ENCODE peak calls at places on chromosomes 7 and 10, in ten cellular contexts. One of them, this sample, is unnamed.

GRCh38 chr7:95547949-95548348 is 48.4 kb downstream of the PDK4 start:
- DNase-seq in right cardiac atrium: no peak
- DNase-seq in Karpas-422: no peak
- DNase-seq in esophagus squamous epithelium: no peak
- DNase-seq in CD8-positive, alpha-beta T cell: no peak
- DNase-seq in upper lobe of right lung: no peak
- DNase-seq in osteoblast: no peak
- DNase-seq in Peyer's patch: no peak
- DNase-seq in AG04450: no peak
- DNase-seq in stomach: no peak
- DNase-seq in this sample: no peak

GRCh38 chr7:151168022-151168786 is 710 bp upstream of the GBX1 start:
- DNase-seq in right cardiac atrium: peak; percentile 72
- DNase-seq in Karpas-422: no peak
- DNase-seq in esophagus squamous epithelium: no peak
- DNase-seq in CD8-positive, alpha-beta T cell: peak; percentile 50
- DNase-seq in upper lobe of right lung: peak; percentile 70
- DNase-seq in osteoblast: peak; percentile 94
- DNase-seq in Peyer's patch: peak; percentile 61
- DNase-seq in AG04450: no peak
- DNase-seq in stomach: peak; percentile 42
- DNase-seq in this sample: peak; percentile 17

GRCh38 chr7:27814054-27814453 is 74.1 kb downstream of the TAX1BP1 start:
- DNase-seq in right cardiac atrium: no peak
- DNase-seq in Karpas-422: no peak
- DNase-seq in esophagus squamous epithelium: no peak
- DNase-seq in CD8-positive, alpha-beta T cell: no peak
- DNase-seq in upper lobe of right lung: no peak
- DNase-seq in osteoblast: no peak
- DNase-seq in Peyer's patch: no peak
- DNase-seq in AG04450: no peak
- DNase-seq in stomach: no peak
- DNase-seq in this sample: no peak

GRCh38 chr7:151537818-151538561 is 18.3 kb upstream of the RHEB start:
- DNase-seq in right cardiac atrium: peak; percentile 63
- DNase-seq in Karpas-422: peak; percentile 67
- DNase-seq in esophagus squamous epithelium: no peak
- DNase-seq in CD8-positive, alpha-beta T cell: no peak
- DNase-seq in upper lobe of right lung: no peak
- DNase-seq in osteoblast: no peak
- DNase-seq in Peyer's patch: no peak
- DNase-seq in AG04450: no peak
- DNase-seq in stomach: no peak
- DNase-seq in this sample: no peak

GRCh38 chr7:144824360-144824759 is 11.5 kb downstream of the TPK1 start:
- DNase-seq in right cardiac atrium: no peak
- DNase-seq in Karpas-422: no peak
- DNase-seq in esophagus squamous epithelium: no peak
- DNase-seq in CD8-positive, alpha-beta T cell: no peak
- DNase-seq in upper lobe of right lung: no peak
- DNase-seq in osteoblast: peak; percentile 77
- DNase-seq in Peyer's patch: no peak
- DNase-seq in AG04450: peak; percentile 8
- DNase-seq in stomach: no peak
- DNase-seq in this sample: no peak

GRCh38 chr7:479948-480499 is 39.6 kb downstream of the PDGFA start:
- DNase-seq in right cardiac atrium: peak; percentile 34
- DNase-seq in Karpas-422: no peak
- DNase-seq in esophagus squamous epithelium: no peak
- DNase-seq in CD8-positive, alpha-beta T cell: no peak
- DNase-seq in upper lobe of right lung: peak; percentile 45
- DNase-seq in osteoblast: no peak
- DNase-seq in Peyer's patch: peak; percentile 31
- DNase-seq in AG04450: no peak
- DNase-seq in stomach: peak; percentile 23
- DNase-seq in this sample: no peak

GRCh38 chr7:44081266-44081748 is 1.0 kb downstream of the POLM start:
- DNase-seq in right cardiac atrium: peak; percentile 50
- DNase-seq in Karpas-422: peak; percentile 75
- DNase-seq in esophagus squamous epithelium: no peak
- DNase-seq in CD8-positive, alpha-beta T cell: peak; percentile 44
- DNase-seq in upper lobe of right lung: no peak
- DNase-seq in osteoblast: peak; percentile 59
- DNase-seq in Peyer's patch: no peak
- DNase-seq in AG04450: no peak
- DNase-seq in stomach: no peak
- DNase-seq in this sample: peak; percentile 69

GRCh38 chr7:28587211-28587610 is 174.9 kb downstream of the CREB5 start:
- DNase-seq in right cardiac atrium: no peak
- DNase-seq in Karpas-422: no peak
- DNase-seq in esophagus squamous epithelium: no peak
- DNase-seq in CD8-positive, alpha-beta T cell: no peak
- DNase-seq in upper lobe of right lung: no peak
- DNase-seq in osteoblast: no peak
- DNase-seq in Peyer's patch: no peak
- DNase-seq in AG04450: no peak
- DNase-seq in stomach: no peak
- DNase-seq in this sample: no peak

GRCh38 chr10:76643465-76643864 is 994.1 kb downstream of the KCNMA1 start:
- DNase-seq in right cardiac atrium: peak; percentile 67
- DNase-seq in Karpas-422: no peak
- DNase-seq in esophagus squamous epithelium: no peak
- DNase-seq in CD8-positive, alpha-beta T cell: no peak
- DNase-seq in upper lobe of right lung: no peak
- DNase-seq in osteoblast: no peak
- DNase-seq in Peyer's patch: no peak
- DNase-seq in AG04450: no peak
- DNase-seq in stomach: no peak
- DNase-seq in this sample: no peak

GRCh38 chr7:51357821-51358220 is 41.2 kb upstream of the COBL start:
- DNase-seq in right cardiac atrium: no peak
- DNase-seq in Karpas-422: no peak
- DNase-seq in esophagus squamous epithelium: no peak
- DNase-seq in CD8-positive, alpha-beta T cell: no peak
- DNase-seq in upper lobe of right lung: no peak
- DNase-seq in osteoblast: no peak
- DNase-seq in Peyer's patch: no peak
- DNase-seq in AG04450: no peak
- DNase-seq in stomach: no peak
- DNase-seq in this sample: no peak

GRCh38 chr7:11557627-11558026 is 274.4 kb downstream of the THSD7A start:
- DNase-seq in right cardiac atrium: no peak
- DNase-seq in Karpas-422: peak; percentile 76
- DNase-seq in esophagus squamous epithelium: no peak
- DNase-seq in CD8-positive, alpha-beta T cell: no peak
- DNase-seq in upper lobe of right lung: no peak
- DNase-seq in osteoblast: no peak
- DNase-seq in Peyer's patch: no peak
- DNase-seq in AG04450: no peak
- DNase-seq in stomach: no peak
- DNase-seq in this sample: peak; percentile 66

GRCh38 chr10:43402176-43402575 is 6.8 kb downstream of the HNRNPF start:
- DNase-seq in right cardiac atrium: no peak
- DNase-seq in Karpas-422: no peak
- DNase-seq in esophagus squamous epithelium: no peak
- DNase-seq in CD8-positive, alpha-beta T cell: no peak
- DNase-seq in upper lobe of right lung: no peak
- DNase-seq in osteoblast: no peak
- DNase-seq in Peyer's patch: no peak
- DNase-seq in AG04450: no peak
- DNase-seq in stomach: no peak
- DNase-seq in this sample: no peak
- H3K4me3 ChIP-seq in right cardiac atrium: no peak overlapping the region
- H3K4me3 ChIP-seq in Karpas-422: peak overlapping the region; percentile 5
- H3K4me3 ChIP-seq in esophagus squamous epithelium: no peak overlapping the region
- H3K4me3 ChIP-seq in CD8-positive, alpha-beta T cell: no peak overlapping the region
- H3K4me3 ChIP-seq in upper lobe of right lung: no peak overlapping the region
- H3K4me3 ChIP-seq in osteoblast: no peak overlapping the region
- H3K4me3 ChIP-seq in Peyer's patch: no peak overlapping the region
- H3K4me3 ChIP-seq in AG04450: no peak overlapping the region
- H3K4me3 ChIP-seq in stomach: no peak overlapping the region
- H3K4me3 ChIP-seq in this sample: peak overlapping the region; percentile 92

GRCh38 chr10:36385693-36386092 is 739.7 kb upstream of the ANKRD30A start:
- DNase-seq in right cardiac atrium: no peak
- DNase-seq in Karpas-422: no peak
- DNase-seq in esophagus squamous epithelium: no peak
- DNase-seq in CD8-positive, alpha-beta T cell: no peak
- DNase-seq in upper lobe of right lung: no peak
- DNase-seq in osteoblast: no peak
- DNase-seq in Peyer's patch: no peak
- DNase-seq in AG04450: no peak
- DNase-seq in stomach: no peak
- DNase-seq in this sample: no peak
- H3K9me3 ChIP-seq in right cardiac atrium: no peaks in the 10 kb centered on the region
- H3K9me3 ChIP-seq in Karpas-422: no peaks in the 10 kb centered on the region
- H3K9me3 ChIP-seq in esophagus squamous epithelium: no peaks in the 10 kb centered on the region
- H3K9me3 ChIP-seq in CD8-positive, alpha-beta T cell: no peaks in the 10 kb centered on the region
- H3K9me3 ChIP-seq in upper lobe of right lung: no peaks in the 10 kb centered on the region
- H3K9me3 ChIP-seq in osteoblast: no peaks in the 10 kb centered on the region
- H3K9me3 ChIP-seq in Peyer's patch: no peaks in the 10 kb centered on the region
- H3K9me3 ChIP-seq in AG04450: no peaks in the 10 kb centered on the region
- H3K9me3 ChIP-seq in stomach: no peaks in the 10 kb centered on the region
- H3K9me3 ChIP-seq in this sample: no peaks in the 10 kb centered on the region

GRCh38 chr10:35456784-35457183 is 120.5 kb downstream of the CCNY start:
- DNase-seq in right cardiac atrium: no peak
- DNase-seq in Karpas-422: no peak
- DNase-seq in esophagus squamous epithelium: no peak
- DNase-seq in CD8-positive, alpha-beta T cell: no peak
- DNase-seq in upper lobe of right lung: no peak
- DNase-seq in osteoblast: no peak
- DNase-seq in Peyer's patch: no peak
- DNase-seq in AG04450: no peak
- DNase-seq in stomach: no peak
- DNase-seq in this sample: no peak
- H3K27ac ChIP-seq in right cardiac atrium: no peak overlapping the region
- H3K27ac ChIP-seq in Karpas-422: no peak overlapping the region
- H3K27ac ChIP-seq in esophagus squamous epithelium: no peak overlapping the region
- H3K27ac ChIP-seq in CD8-positive, alpha-beta T cell: no peak overlapping the region
- H3K27ac ChIP-seq in upper lobe of right lung: no peak overlapping the region
- H3K27ac ChIP-seq in osteoblast: no peak overlapping the region
- H3K27ac ChIP-seq in Peyer's patch: no peak overlapping the region
- H3K27ac ChIP-seq in AG04450: no peak overlapping the region
- H3K27ac ChIP-seq in stomach: no peak overlapping the region
- H3K27ac ChIP-seq in this sample: no peak overlapping the region

GRCh38 chr7:155469311-155470185 is 11.6 kb downstream of the EN2 start:
- DNase-seq in right cardiac atrium: no peak
- DNase-seq in Karpas-422: no peak
- DNase-seq in esophagus squamous epithelium: no peak
- DNase-seq in CD8-positive, alpha-beta T cell: no peak
- DNase-seq in upper lobe of right lung: no peak
- DNase-seq in osteoblast: peak; percentile 76
- DNase-seq in Peyer's patch: no peak
- DNase-seq in AG04450: no peak
- DNase-seq in stomach: no peak
- DNase-seq in this sample: no peak

GRCh38 chr7:155466142-155466813 is 8.3 kb downstream of the EN2 start:
- DNase-seq in right cardiac atrium: no peak
- DNase-seq in Karpas-422: no peak
- DNase-seq in esophagus squamous epithelium: no peak
- DNase-seq in CD8-positive, alpha-beta T cell: no peak
- DNase-seq in upper lobe of right lung: no peak
- DNase-seq in osteoblast: peak; percentile 71
- DNase-seq in Peyer's patch: no peak
- DNase-seq in AG04450: no peak
- DNase-seq in stomach: no peak
- DNase-seq in this sample: no peak

GRCh38 chr7:155466814-155467675 is 9.1 kb downstream of the EN2 start:
- DNase-seq in right cardiac atrium: no peak
- DNase-seq in Karpas-422: no peak
- DNase-seq in esophagus squamous epithelium: no peak
- DNase-seq in CD8-positive, alpha-beta T cell: no peak
- DNase-seq in upper lobe of right lung: no peak
- DNase-seq in osteoblast: peak; percentile 83
- DNase-seq in Peyer's patch: no peak
- DNase-seq in AG04450: no peak
- DNase-seq in stomach: no peak
- DNase-seq in this sample: no peak

GRCh38 chr7:155470186-155470487 is 12.2 kb downstream of the EN2 start:
- DNase-seq in right cardiac atrium: no peak
- DNase-seq in Karpas-422: no peak
- DNase-seq in esophagus squamous epithelium: no peak
- DNase-seq in CD8-positive, alpha-beta T cell: no peak
- DNase-seq in upper lobe of right lung: no peak
- DNase-seq in osteoblast: no peak
- DNase-seq in Peyer's patch: no peak
- DNase-seq in AG04450: no peak
- DNase-seq in stomach: no peak
- DNase-seq in this sample: no peak

GRCh38 chr7:155467846-155468821 is 10.2 kb downstream of the EN2 start:
- DNase-seq in right cardiac atrium: no peak
- DNase-seq in Karpas-422: no peak
- DNase-seq in esophagus squamous epithelium: no peak
- DNase-seq in CD8-positive, alpha-beta T cell: no peak
- DNase-seq in upper lobe of right lung: no peak
- DNase-seq in osteoblast: peak; percentile 74
- DNase-seq in Peyer's patch: no peak
- DNase-seq in AG04450: no peak
- DNase-seq in stomach: no peak
- DNase-seq in this sample: no peak
- H3K4me3 ChIP-seq in right cardiac atrium: peak overlapping the region; percentile 8
- H3K4me3 ChIP-seq in Karpas-422: no peak overlapping the region
- H3K4me3 ChIP-seq in esophagus squamous epithelium: peak overlapping the region; percentile 45
- H3K4me3 ChIP-seq in CD8-positive, alpha-beta T cell: no peak overlapping the region
- H3K4me3 ChIP-seq in upper lobe of right lung: no peak overlapping the region
- H3K4me3 ChIP-seq in osteoblast: no peak overlapping the region
- H3K4me3 ChIP-seq in Peyer's patch: no peak overlapping the region
- H3K4me3 ChIP-seq in AG04450: no peak overlapping the region
- H3K4me3 ChIP-seq in stomach: peak overlapping the region; percentile 6
- H3K4me3 ChIP-seq in this sample: no peak overlapping the region

DNA sequence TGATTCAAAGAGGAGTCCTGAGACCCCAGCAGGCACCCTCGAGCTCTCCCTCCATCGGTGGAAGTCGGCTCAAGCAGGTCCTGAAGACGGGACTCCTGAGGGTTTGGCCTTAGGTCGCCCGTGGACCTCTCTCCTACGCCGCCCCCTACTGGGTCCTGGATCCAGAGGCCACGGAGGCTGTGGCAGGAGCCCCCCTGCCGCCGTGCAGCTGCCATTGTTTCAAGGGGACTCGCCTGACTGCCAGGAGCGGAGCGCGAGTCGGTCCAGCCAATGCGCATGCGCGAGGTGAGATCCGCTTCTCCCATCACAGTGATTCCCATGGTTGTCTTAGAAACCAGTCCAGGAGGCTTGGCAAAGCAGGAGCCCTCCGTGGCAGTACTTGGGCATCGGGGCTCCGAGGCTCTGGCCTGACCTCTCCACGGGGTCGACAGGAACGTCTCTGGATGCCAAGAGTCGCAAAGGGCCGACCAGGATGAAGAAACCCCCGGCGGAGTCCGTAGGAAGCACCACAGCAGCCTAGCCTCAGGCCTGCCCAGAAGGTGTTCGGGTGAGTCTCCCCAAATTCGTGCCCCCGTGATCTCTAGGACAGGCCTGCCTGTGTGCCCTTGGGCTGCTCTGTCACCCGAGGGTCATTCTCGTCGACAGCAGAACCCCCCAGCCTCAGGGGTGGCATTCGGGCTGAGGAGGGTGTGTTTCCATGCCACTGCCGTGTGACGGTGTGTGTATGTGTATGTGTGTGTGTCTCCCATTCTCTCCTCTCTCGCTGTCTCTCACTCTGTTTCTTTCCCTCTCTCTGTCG is 322.3 kb downstream of the ZNF716 start:
- DNase-seq in right cardiac atrium: no peak
- DNase-seq in Karpas-422: no peak
- DNase-seq in esophagus squamous epithelium: no peak
- DNase-seq in CD8-positive, alpha-beta T cell: no peak
- DNase-seq in upper lobe of right lung: no peak
- DNase-seq in osteoblast: no peak
- DNase-seq in Peyer's patch: no peak
- DNase-seq in AG04450: no peak
- DNase-seq in stomach: no peak
- DNase-seq in this sample: no peak
- H3K9me3 ChIP-seq in right cardiac atrium: no peaks in the 10 kb centered on the region
- H3K9me3 ChIP-seq in Karpas-422: no peaks in the 10 kb centered on the region
- H3K9me3 ChIP-seq in esophagus squamous epithelium: peaks cover 63% of the 10 kb centered on the region
- H3K9me3 ChIP-seq in CD8-positive, alpha-beta T cell: no peaks in the 10 kb centered on the region
- H3K9me3 ChIP-seq in upper lobe of right lung: no peaks in the 10 kb centered on the region
- H3K9me3 ChIP-seq in osteoblast: no peaks in the 10 kb centered on the region
- H3K9me3 ChIP-seq in Peyer's patch: peaks cover 5% of the 10 kb centered on the region
- H3K9me3 ChIP-seq in AG04450: peaks cover 84% of the 10 kb centered on the region
- H3K9me3 ChIP-seq in stomach: peaks cover 84% of the 10 kb centered on the region
- H3K9me3 ChIP-seq in this sample: no peaks in the 10 kb centered on the region

This sample was measured in OCI-LY7.